ENCODE peak calls at places on chromosomes 16 and 17, in six cellular contexts. X is kidney, L is vagina, I is IMR-90, O is left lung, Y is fibroblast of the aortic adventitia. G is an unnamed sample.

GRCh38 chr16:4273858-4274291 is 1.1 kb upstream of the TFAP4 start:
- DNase-seq in X (peak), L (no peak), I (peak), O (peak), Y (peak), G (no peak)

GRCh38 chr17:7513850-7514419 is 29.8 kb downstream of the POLR2A start:
- DNase-seq in X (no peak), L (no peak), I (no peak), O (no peak), Y (no peak), G (no peak)

GRCh38 chr17:82692268-82692667 is 6.2 kb downstream of the RAB40B start:
- DNase-seq in X (peak), L (no peak), I (no peak), O (no peak), Y (no peak), G (no peak)

GRCh38 chr17:77958716-77959215 is 263 bp downstream of the TNRC6C start:
- DNase-seq in X (no peak), L (no peak), I (no peak), O (no peak), Y (no peak), G (no peak)

GRCh38 chr16:84511821-84512220 is 7.4 kb upstream of the MEAK7 start:
- DNase-seq in X (no peak), L (no peak), I (no peak), O (no peak), Y (no peak), G (no peak)

GRCh38 chr16:49054606-49055005 is 227.0 kb downstream of the CBLN1 start:
- DNase-seq in X (no peak), L (no peak), I (no peak), O (no peak), Y (no peak), G (no peak)

GRCh38 chr17:48617515-48618365 is 2.6 kb upstream of the HOXB8 start:
- DNase-seq in X (no peak), L (no peak), I (no peak), O (no peak), Y (no peak), G (no peak)

GRCh38 chr16:57938936-57939871 is 31.7 kb downstream of the CNGB1 start:
- DNase-seq in X (peak), L (no peak), I (peak), O (peak), Y (peak), G (peak)

GRCh38 chr17:17947966-17948365 is 24.2 kb downstream of the TOM1L2 start:
- DNase-seq in X (no peak), L (no peak), I (peak), O (no peak), Y (no peak), G (no peak)

GRCh38 chr17:18033442-18034099 is 5.4 kb downstream of the ATPAF2 start:
- DNase-seq in X (no peak), L (no peak), I (peak), O (no peak), Y (peak), G (peak)

GRCh38 chr17:63546308-63547082 is 3.8 kb upstream of the DCAF7 start:
- DNase-seq in X (no peak), L (no peak), I (no peak), O (no peak), Y (no peak), G (no peak)

GRCh38 chr17:76716146-76716833 is 5.5 kb upstream of the MXRA7 start:
- DNase-seq in X (no peak), L (no peak), I (peak), O (no peak), Y (peak), G (no peak)

GRCh38 chr16:50473375-50473945 is 74.7 kb upstream of the NKD1 start:
- DNase-seq in X (no peak), L (no peak), I (no peak), O (no peak), Y (no peak), G (no peak)

GRCh38 chr16:75491876-75492275 is 3.4 kb downstream of the CHST6 start:
- DNase-seq in X (no peak), L (no peak), I (no peak), O (no peak), Y (no peak), G (no peak)

GRCh38 chr17:78307887-78308633 is 51.8 kb downstream of the SOCS3 start:
- DNase-seq in X (peak), L (no peak), I (no peak), O (no peak), Y (no peak), G (no peak)

GRCh38 chr16:30956601-30957455 is 726 bp upstream of the SETD1A start:
- DNase-seq in X (peak), L (no peak), I (peak), O (peak), Y (peak), G (peak)

GRCh38 chr17:42944211-42944610 is 20.0 kb downstream of the AARSD1 start:
- DNase-seq in X (no peak), L (no peak), I (peak), O (no peak), Y (peak), G (no peak)

GRCh38 chr16:47492428-47493357 is 31.6 kb downstream of the PHKB start:
- DNase-seq in X (peak), L (no peak), I (peak), O (peak), Y (peak), G (no peak)

GRCh38 chr17:45248132-45248936 is 13.6 kb downstream of the SPATA32 start:
- DNase-seq in X (peak), L (no peak), I (no peak), O (peak), Y (no peak), G (no peak)

GRCh38 chr16:27313422-27314160 is at the start of gene IL4R:
- DNase-seq in X (peak), L (no peak), I (peak), O (peak), Y (peak), G (peak)

GRCh38 chr17:80961931-80962330 is 29.7 kb upstream of the CHMP6 start:
- DNase-seq in X (peak), L (no peak), I (no peak), O (no peak), Y (no peak), G (no peak)

GRCh38 chr17:29722411-29723198 is 99.9 kb upstream of the CORO6 start:
- DNase-seq in X (no peak), L (no peak), I (peak), O (peak), Y (peak), G (peak)

GRCh38 chr17:11899494-11899893 is 97.8 kb downstream of the ZNF18 start:
- DNase-seq in X (no peak), L (no peak), I (no peak), O (no peak), Y (no peak), G (no peak)

GRCh38 chr16:4360538-4361021 is 9.5 kb upstream of the PAM16 start:
- DNase-seq in X (peak), L (no peak), I (no peak), O (no peak), Y (no peak), G (no peak)

GRCh38 chr17:48527742-48528028 is 3.1 kb downstream of the HOXB1 start:
- DNase-seq in X (no peak), L (no peak), I (no peak), O (no peak), Y (no peak), G (no peak)

GRCh38 chr16:88060524-88061219 is 109.4 kb downstream of the BANP start:
- DNase-seq in X (peak), L (no peak), I (no peak), O (no peak), Y (no peak), G (no peak)

GRCh38 chr16:9395958-9396359 is 304.5 kb downstream of the HAPSTR1 start:
- DNase-seq in X (no peak), L (no peak), I (no peak), O (no peak), Y (no peak), G (no peak)

GRCh38 chr16:4984174-4985000 is 26.3 kb downstream of the SEC14L5 start:
- DNase-seq in X (no peak), L (no peak), I (no peak), O (no peak), Y (no peak), G (no peak)

GRCh38 chr17:15091825-15092224 is 173.3 kb downstream of the PMP22 start:
- DNase-seq in X (no peak), L (no peak), I (no peak), O (no peak), Y (no peak), G (no peak)
- TF ChIP-seq CTCF in X (no peak), L (no peak), I (peak), O (no peak), Y (no peak), G (peak)

DNA sequence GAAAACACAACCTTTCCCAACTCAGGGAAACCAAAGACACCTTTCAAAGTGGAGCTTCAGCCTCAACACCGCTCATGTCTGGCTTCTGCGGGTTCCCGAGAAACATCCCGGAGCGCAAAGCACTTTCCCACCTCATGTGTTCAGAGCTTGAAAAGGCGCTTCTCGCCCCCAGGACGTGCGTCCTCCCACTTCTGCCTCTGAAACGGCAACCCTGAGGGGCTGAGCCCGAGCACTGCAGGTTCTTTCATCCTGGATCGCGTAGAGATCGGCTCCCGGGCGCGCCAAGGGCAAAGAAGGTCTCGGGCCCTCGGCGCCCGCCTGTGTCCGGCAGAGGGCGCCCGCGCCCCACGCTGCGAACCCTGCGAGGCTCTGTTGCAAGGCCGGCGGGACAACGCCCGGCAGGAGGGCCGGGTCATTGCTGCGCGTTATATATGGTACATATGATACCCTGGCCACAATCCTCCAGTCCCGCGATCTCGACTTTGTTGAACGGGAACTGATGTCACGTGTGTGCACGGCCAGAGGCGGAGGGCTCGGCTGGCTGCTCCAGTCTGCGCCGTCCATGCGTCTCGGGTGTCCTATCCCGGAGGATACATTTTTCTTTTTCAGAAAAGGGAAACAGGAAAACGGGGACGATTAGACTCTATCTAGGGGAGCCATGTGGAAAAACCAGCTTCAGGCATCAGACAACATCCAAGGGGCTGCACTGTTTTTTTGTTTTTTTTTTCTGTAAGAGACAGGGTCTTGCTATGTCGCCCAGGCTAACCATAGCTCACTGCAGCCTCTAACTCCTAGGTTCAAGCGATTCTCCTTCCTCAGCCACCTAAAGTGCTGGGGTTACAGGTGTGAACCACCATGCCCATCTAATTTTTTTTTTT is 19.1 kb downstream of the COQ7 start:
- DNase-seq in X (peak), L (no peak), I (peak), O (peak), Y (peak), G (no peak)
- H3K4me3 ChIP-seq in X (peak), L (peak), I (peak), O (peak), Y (peak), G (peak)

DNA sequence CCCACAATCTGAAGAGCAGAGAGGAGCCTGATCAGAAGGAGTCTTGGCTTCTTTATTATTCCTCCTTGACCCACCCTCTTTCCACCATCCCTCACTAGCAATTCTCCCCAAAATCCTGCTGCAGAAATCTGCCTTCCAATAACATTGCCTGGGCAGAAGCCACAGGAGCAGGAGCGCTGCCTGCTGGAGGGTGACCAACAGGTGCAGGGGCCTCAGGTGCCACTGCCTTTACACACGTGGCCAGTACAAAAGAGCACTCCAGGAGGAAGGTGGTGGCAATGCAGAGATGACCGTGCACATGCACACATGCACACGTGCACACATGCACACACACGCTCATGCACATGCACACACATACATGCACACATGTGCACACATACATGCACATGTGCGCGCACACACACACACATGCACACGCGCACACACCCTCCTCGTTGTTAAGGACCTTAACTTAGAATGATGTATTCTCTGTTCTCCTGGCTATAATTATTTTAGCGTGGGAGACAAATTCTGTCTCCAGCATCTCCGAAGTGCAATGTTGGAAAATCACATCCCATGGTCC is 12.8 kb downstream of the RBFOX3 start:
- DNase-seq in X (no peak), L (no peak), I (no peak), O (no peak), Y (no peak), G (no peak)
- TF ChIP-seq CTCF in X (no peak), L (no peak), I (no peak), O (no peak), Y (no peak), G (no peak)

GRCh38 chr17:49966767-49967166 is 2.2 kb upstream of the DLX4 start:
- DNase-seq in X (no peak), L (no peak), I (no peak), O (no peak), Y (no peak), G (no peak)

GRCh38 chr17:49965522-49965905 is 3.5 kb upstream of the DLX4 start:
- DNase-seq in X (no peak), L (no peak), I (no peak), O (no peak), Y (no peak), G (no peak)

GRCh38 chr17:49963277-49963625 is 5.7 kb upstream of the DLX4 start:
- DNase-seq in X (no peak), L (no peak), I (no peak), O (no peak), Y (no peak), G (no peak)

GRCh38 chr17:49963626-49964538 is 5.1 kb upstream of the DLX4 start:
- DNase-seq in X (no peak), L (no peak), I (no peak), O (no peak), Y (no peak), G (no peak)

GRCh38 chr17:49964539-49965521 is 4.2 kb upstream of the DLX4 start:
- DNase-seq in X (no peak), L (no peak), I (no peak), O (no peak), Y (no peak), G (no peak)
- H3K4me3 ChIP-seq in X (no peak), L (no peak), I (no peak), O (no peak), Y (no peak), G (no peak)

GRCh38 chr17:51153210-51154072 is at the start of gene NME1:
- DNase-seq in X (peak), L (peak), I (peak), O (peak), Y (peak), G (peak)
- TF ChIP-seq CTCF in X (peak), L (peak), I (peak), O (peak), Y (peak), G (peak)

DNA sequence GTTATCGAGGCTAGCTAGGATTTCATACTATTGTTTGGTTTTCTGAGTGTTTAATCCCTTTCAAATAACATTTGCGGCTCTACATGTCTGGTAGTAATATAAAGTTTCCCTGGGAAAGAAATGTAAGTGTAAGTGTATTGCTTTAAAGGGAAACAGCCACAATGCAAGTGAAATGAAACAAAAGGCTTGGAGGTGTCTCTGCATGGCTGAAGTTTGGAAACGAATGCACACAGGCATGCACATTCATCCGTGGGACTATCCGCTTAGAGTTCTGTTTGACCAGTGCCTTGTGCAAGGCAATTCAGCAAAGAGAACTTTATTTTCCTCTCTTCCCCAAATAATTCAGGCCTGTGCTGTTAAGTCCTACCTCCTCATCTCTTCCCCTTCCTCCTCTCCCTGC is 56.1 kb upstream of the MRTFB start:
- DNase-seq in X (no peak), L (no peak), I (peak), O (no peak), Y (peak), G (peak)
- H3K4me3 ChIP-seq in X (peak), L (peak), I (no peak), O (no peak), Y (no peak), G (peak)

DNA sequence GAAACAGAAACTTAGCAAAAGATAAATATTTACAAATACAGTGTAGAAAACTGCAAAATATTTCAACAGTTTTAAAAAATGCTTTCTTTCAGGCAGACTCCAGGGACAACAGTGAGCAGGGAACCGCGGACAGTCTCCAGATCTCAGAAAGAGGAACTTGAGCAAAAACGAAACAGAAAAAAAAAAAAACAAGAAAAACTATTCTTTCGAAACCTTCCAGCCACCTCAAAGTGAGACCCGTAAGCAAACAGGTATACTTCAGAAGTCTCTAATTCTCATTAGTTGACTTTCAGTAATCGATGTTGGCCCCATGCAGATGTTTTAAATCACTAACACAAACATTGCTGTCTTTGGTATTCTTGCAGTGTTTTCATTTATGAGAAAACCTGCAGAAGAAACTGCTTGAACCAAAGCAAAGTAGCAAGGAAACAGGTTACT is 15.7 kb upstream of the CCL1 start:
- DNase-seq in X (no peak), L (no peak), I (no peak), O (no peak), Y (peak), G (no peak)
- TF ChIP-seq CTCF in X (no peak), L (no peak), I (no peak), O (no peak), Y (peak), G (no peak)

DNA sequence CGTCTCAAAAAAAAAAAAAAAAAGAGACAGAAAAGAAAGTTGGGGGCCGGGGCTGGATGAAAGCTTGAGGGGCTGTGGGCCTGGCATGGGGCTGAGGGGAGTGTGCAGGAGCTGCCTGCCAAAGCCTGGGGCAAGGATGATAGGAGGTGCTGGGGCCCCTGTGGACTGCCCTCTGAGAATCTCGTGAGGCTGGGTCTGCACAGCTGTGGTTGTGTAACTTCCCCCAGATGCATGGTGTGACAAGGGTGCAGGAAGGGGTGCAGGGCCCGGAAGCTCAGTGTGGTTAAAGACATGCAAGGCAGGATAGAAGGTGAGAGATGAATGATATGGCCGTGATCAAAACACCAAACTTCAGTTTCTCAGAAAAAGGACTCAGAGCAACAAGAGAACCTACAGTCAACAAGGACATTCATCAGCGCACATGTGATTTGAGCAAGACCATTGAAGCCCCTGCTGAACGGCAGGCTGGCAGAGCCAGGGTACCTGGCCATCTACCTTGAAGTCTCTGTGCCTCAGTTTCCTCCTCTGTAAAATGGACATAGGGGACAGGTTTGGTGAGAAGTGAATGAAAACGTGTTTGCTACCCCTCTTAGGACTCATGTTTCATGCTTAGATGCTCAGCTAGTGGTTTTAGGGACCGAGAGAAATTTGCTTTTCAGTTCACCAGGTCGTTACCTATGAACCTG is 9.6 kb downstream of the IL32 start:
- DNase-seq in X (peak), L (no peak), I (no peak), O (no peak), Y (no peak), G (no peak)
- H3K4me3 ChIP-seq in X (no peak), L (no peak), I (no peak), O (no peak), Y (no peak), G (no peak)

GRCh38 chr17:27906623-27907022 is 13.5 kb upstream of the LYRM9 start:
- DNase-seq in X (no peak), L (no peak), I (no peak), O (no peak), Y (no peak), G (no peak)

GRCh38 chr17:27905524-27906237 is 12.5 kb upstream of the LYRM9 start:
- DNase-seq in X (no peak), L (no peak), I (no peak), O (no peak), Y (no peak), G (no peak)

GRCh38 chr17:27906238-27906603 is 13.1 kb upstream of the LYRM9 start:
- DNase-seq in X (no peak), L (no peak), I (no peak), O (no peak), Y (no peak), G (no peak)

GRCh38 chr17:27904534-27904933 is 11.4 kb upstream of the LYRM9 start:
- DNase-seq in X (no peak), L (no peak), I (no peak), O (no peak), Y (no peak), G (no peak)

GRCh38 chr17:27907976-27908558 is 14.9 kb upstream of the LYRM9 start:
- DNase-seq in X (no peak), L (no peak), I (no peak), O (no peak), Y (no peak), G (no peak)
- TF ChIP-seq CTCF in X (no peak), L (no peak), I (no peak), O (no peak), Y (no peak), G (no peak)

GRCh38 chr17:1725642-1726511 is 1.4 kb downstream of the WDR81 start:
- DNase-seq in X (peak), L (no peak), I (no peak), O (no peak), Y (no peak), G (no peak)
- H3K4me3 ChIP-seq in X (peak), L (peak), I (no peak), O (peak), Y (peak), G (peak)

G was measured in epithelial cell of proximal tubule.